ENCODE peak calls at places on chromosomes 16 and 17, in six cellular contexts. R is heart left ventricle; Y is CD4-positive, alpha-beta memory T cell; W is testis; Z is lung; C is IMR-90. A is an unnamed sample.
A peak's percentile ranks its signal among the peaks of the same experiment; 100 is the strongest.

GRCh38 chr16:9126609-9127008 is 35.2 kb downstream of the HAPSTR1 start:
- DNase-seq in Y (no peak), Z (peak; percentile 15), W (no peak), R (no peak), C (no peak), A (no peak)

GRCh38 chr17:42202159-42202558 is 7.9 kb upstream of the GHDC start:
- DNase-seq in C (no peak), Y (no peak), W (no peak), R (no peak), Z (no peak), A (no peak)

GRCh38 chr16:67489401-67490083 is 6.2 kb upstream of the AGRP start:
- DNase-seq in Y (no peak), W (peak; percentile 60), Z (no peak), C (no peak), R (no peak), A (no peak)

GRCh38 chr17:79851461-79851817 is 12.2 kb upstream of the CBX4 start:
- DNase-seq in W (no peak), R (no peak), Y (no peak), C (no peak), Z (no peak), A (peak; percentile 76)

GRCh38 chr16:81238296-81239011 is at the start of gene BCO1:
- DNase-seq in C (peak; percentile 66), Z (peak; percentile 29), Y (no peak), R (no peak), W (peak; percentile 34), A (peak; percentile 54)

GRCh38 chr17:63464691-63465090 is 12.2 kb upstream of the ACE start:
- DNase-seq in C (no peak), W (no peak), Y (no peak), Z (no peak), R (no peak), A (no peak)

GRCh38 chr17:45719335-45720071 is 64.6 kb upstream of the CRHR1 start:
- DNase-seq in Y (no peak), R (no peak), W (no peak), Z (no peak), C (peak; percentile 74), A (no peak)

GRCh38 chr17:57955183-57955952 is at the start of gene CUEDC1:
- DNase-seq in R (peak; percentile 87), W (peak; percentile 68), Z (peak; percentile 81), C (peak; percentile 39), Y (peak; percentile 54), A (peak; percentile 82)

GRCh38 chr17:14437176-14437575 is 136.3 kb downstream of the HS3ST3B1 start:
- DNase-seq in Y (no peak), W (no peak), C (no peak), R (no peak), Z (no peak), A (no peak)

GRCh38 chr17:30519707-30520106 is 42.5 kb downstream of the GOSR1 start:
- DNase-seq in W (no peak), Z (no peak), R (no peak), C (peak; percentile 91), Y (no peak), A (no peak)

GRCh38 chr16:81593481-81593880 is 148.9 kb downstream of the CMIP start:
- DNase-seq in R (no peak), C (no peak), Z (no peak), W (no peak), Y (no peak), A (no peak)

GRCh38 chr17:42097691-42098661 is at the start of gene ZNF385C:
- DNase-seq in R (no peak), Z (no peak), Y (peak; percentile 29), W (no peak), C (no peak), A (peak; percentile 41)

GRCh38 chr17:7818026-7818425 is 16.0 kb upstream of the KDM6B start:
- DNase-seq in C (no peak), R (no peak), Y (no peak), W (no peak), Z (no peak), A (no peak)

GRCh38 chr17:82065638-82066303 is at the start of gene DUS1L:
- DNase-seq in Z (peak; percentile 59), C (peak; percentile 37), Y (peak; percentile 69), W (peak; percentile 38), R (peak; percentile 72), A (peak; percentile 72)

GRCh38 chr17:21210411-21211076 is 3.4 kb downstream of the TMEM11 start:
- DNase-seq in C (no peak), W (no peak), R (no peak), Y (no peak), Z (no peak), A (no peak)

GRCh38 chr16:70614208-70614951 is 32.0 kb upstream of the IL34 start:
- DNase-seq in R (no peak), C (no peak), Z (no peak), Y (no peak), W (no peak), A (no peak)

GRCh38 chr17:37562016-37562745 is 47.0 kb downstream of the SYNRG start:
- DNase-seq in Z (no peak), R (no peak), W (no peak), C (no peak), Y (no peak), A (no peak)

GRCh38 chr16:11583171-11583570 is 3.5 kb downstream of the LITAF start:
- DNase-seq in C (peak; percentile 72), R (no peak), Y (no peak), W (no peak), Z (no peak), A (no peak)

GRCh38 chr17:36592316-36592710 is 634 bp downstream of the DHRS11 start:
- DNase-seq in Y (no peak), R (peak; percentile 19), Z (no peak), W (no peak), C (no peak), A (peak; percentile 29)

GRCh38 chr16:27270389-27270788 is 1.8 kb upstream of the NSMCE1 start:
- DNase-seq in W (no peak), Y (no peak), Z (no peak), C (no peak), R (no peak), A (no peak)

GRCh38 chr16:88824256-88825077 is 12.7 kb upstream of the APRT start:
- DNase-seq in Y (no peak), Z (no peak), C (no peak), W (no peak), R (no peak), A (no peak)

GRCh38 chr17:28365487-28365886 is 488 bp upstream of the SEBOX start:
- DNase-seq in Y (no peak), R (no peak), Z (no peak), C (no peak), W (no peak), A (no peak)

GRCh38 chr17:45144199-45145034 is 3.9 kb upstream of the HEXIM1 start:
- DNase-seq in R (peak; percentile 59), Y (no peak), C (no peak), W (peak; percentile 49), Z (no peak), A (no peak)

GRCh38 chr16:67190448-67191399 is 788 bp upstream of the EXOC3L1 start:
- DNase-seq in C (peak; percentile 76), R (no peak), Y (no peak), W (no peak), Z (no peak), A (no peak)

GRCh38 chr16:74570412-74571301 is 36.3 kb downstream of the GLG1 start:
- DNase-seq in Y (no peak), R (no peak), C (peak; percentile 12), W (no peak), Z (no peak), A (no peak)
- H3K27ac ChIP-seq in Y (no peak overlapping the region), R (no peak overlapping the region), C (no peak overlapping the region), W (no peak overlapping the region), Z (no peak overlapping the region), A (peak overlapping the region; percentile 12)

GRCh38 chr16:47732122-47732805 is 271.1 kb downstream of the PHKB start:
- DNase-seq in Y (no peak), C (peak; percentile 98), W (no peak), R (no peak), Z (no peak), A (no peak)
- H3K27ac ChIP-seq in Y (no peak overlapping the region), C (peak overlapping the region; percentile 88), W (no peak overlapping the region), R (no peak overlapping the region), Z (no peak overlapping the region), A (no peak overlapping the region)

GRCh38 chr17:73718362-73718761 is 74.1 kb upstream of the SDK2 start:
- DNase-seq in Y (no peak), Z (no peak), R (no peak), W (no peak), C (no peak), A (no peak)

GRCh38 chr17:73717690-73718089 is 73.4 kb upstream of the SDK2 start:
- DNase-seq in C (no peak), Y (no peak), Z (no peak), W (no peak), R (no peak), A (no peak)

GRCh38 chr17:73720187-73720834 is 76.1 kb upstream of the SDK2 start:
- DNase-seq in C (no peak), Z (no peak), Y (peak; percentile 61), R (no peak), W (no peak), A (no peak)

GRCh38 chr17:73718912-73719311 is 74.7 kb upstream of the SDK2 start:
- DNase-seq in W (no peak), Y (no peak), R (no peak), C (no peak), Z (no peak), A (no peak)

DNA sequence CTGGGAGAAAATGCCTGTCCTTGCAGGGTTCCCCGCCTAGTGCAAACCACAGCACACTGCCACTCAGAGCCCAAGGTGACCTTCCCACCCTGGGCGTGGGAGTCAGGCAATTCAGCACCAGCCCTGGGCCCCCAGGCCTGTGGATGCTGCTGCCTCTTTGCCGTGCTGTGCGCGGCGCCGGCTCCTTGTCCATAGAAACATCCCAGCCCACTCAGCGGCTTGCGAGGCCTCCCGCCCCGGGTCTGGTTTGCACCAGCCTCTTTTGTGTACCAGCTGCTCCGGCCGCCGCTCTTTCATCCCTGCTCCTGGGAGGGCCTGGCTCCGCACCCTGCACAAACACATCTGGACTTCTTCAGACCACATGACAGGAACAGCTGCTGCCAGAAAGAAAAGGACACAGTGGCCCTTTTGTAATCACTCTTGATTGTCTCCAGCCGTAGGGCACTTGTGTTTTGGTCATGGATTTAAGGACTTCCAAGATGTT is 75.4 kb upstream of the SDK2 start:
- DNase-seq in Z (no peak), C (no peak), R (peak; percentile 41), Y (no peak), W (peak; percentile 70), A (no peak)
- H3K27ac ChIP-seq in Z (no peak overlapping the region), C (no peak overlapping the region), R (no peak overlapping the region), Y (no peak overlapping the region), W (no peak overlapping the region), A (no peak overlapping the region)

DNA sequence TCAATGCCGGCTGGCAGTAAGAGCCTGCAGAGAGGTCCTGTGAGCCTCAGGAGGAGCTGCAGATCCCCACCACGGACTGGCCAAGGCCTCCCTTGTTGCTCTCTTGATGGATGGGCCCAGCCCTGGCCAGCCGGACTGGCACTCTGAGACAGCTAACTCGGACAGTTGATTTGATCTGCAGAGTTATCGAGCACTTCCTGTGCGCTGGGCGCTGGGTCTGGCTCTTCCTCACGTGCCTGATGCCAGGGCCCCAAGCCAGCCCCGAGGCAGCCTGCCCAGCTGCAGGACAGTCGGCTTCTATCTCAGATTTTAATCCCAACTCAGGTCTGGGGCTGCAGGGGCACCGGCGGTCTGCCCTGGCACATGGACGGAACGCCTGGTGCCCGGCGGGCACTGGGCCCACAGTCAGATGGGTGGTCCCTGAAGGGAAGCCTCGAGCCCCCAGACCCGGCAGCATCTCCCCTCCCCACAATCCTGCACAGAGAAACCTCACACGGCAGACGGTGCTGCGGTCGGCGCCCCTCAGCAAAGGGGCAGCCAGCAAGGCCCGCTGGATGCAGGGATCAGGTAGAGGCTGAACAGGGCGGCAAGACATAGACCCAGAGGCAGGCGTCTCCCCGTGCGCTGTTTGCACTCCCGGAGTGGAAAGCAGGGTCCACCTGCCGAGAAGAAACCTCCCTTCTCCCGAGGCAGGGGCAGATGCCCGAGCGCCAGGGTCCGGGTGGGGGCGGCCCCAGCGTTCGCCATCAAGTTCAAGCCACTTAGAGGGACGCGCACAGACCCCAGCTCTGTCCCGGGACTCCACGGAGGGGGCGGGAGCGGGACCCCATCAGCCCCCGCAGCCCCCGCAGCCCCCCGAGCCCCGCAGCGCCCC is 34.0 kb downstream of the TIMM22 start:
- DNase-seq in C (no peak), W (peak; percentile 33), R (no peak), Y (no peak), Z (no peak), A (no peak)
- H3K27ac ChIP-seq in C (no peak overlapping the region), W (no peak overlapping the region), R (peak overlapping the region; percentile 88), Y (no peak overlapping the region), Z (peak overlapping the region; percentile 59), A (no peak overlapping the region)